ENCODE peak calls at places on chromosomes 5 and 9, in ten cellular contexts. Z, J, Q, O, H, F, K, N, C and R are unnamed samples.
A peak's percentile ranks its signal among the peaks of the same experiment; 100 is the strongest.

GRCh38 chr5:165138261-165138660 is 1632.8 kb downstream of the MAT2B start:
- DNase-seq in Z (peak; percentile 54), J (peak; percentile 79), Q (no peak), O (no peak), H (no peak), F (no peak), K (no peak), N (no peak), C (no peak), R (no peak)

GRCh38 chr9:128694344-128694743 is 5.3 kb downstream of the SET start:
- DNase-seq in Z (no peak), J (no peak), Q (no peak), O (no peak), H (no peak), F (no peak), K (no peak), N (no peak), C (no peak), R (no peak)

GRCh38 chr9:86009133-86009532 is 68.2 kb downstream of the NAA35 start:
- DNase-seq in Z (no peak), J (no peak), Q (no peak), O (no peak), H (no peak), F (no peak), K (no peak), N (no peak), C (no peak), R (no peak)

GRCh38 chr9:79572891-79573696 is 1.3 kb downstream of the TLE4 start:
- DNase-seq in Z (peak; percentile 47), J (no peak), Q (peak; percentile 53), O (peak; percentile 8), H (peak; percentile 43), F (peak; percentile 70), K (peak; percentile 51), N (peak; percentile 62), C (peak; percentile 20), R (no peak)

GRCh38 chr9:101995231-101995630 is 256.8 kb upstream of the GRIN3A start:
- DNase-seq in Z (no peak), J (peak; percentile 94), Q (no peak), O (no peak), H (peak; percentile 27), F (no peak), K (no peak), N (no peak), C (peak; percentile 30), R (no peak)

GRCh38 chr5:135964670-135965320 is 10.0 kb upstream of the LECT2 start:
- DNase-seq in Z (no peak), J (peak; percentile 66), Q (no peak), O (no peak), H (no peak), F (no peak), K (no peak), N (no peak), C (no peak), R (no peak)

GRCh38 chr5:12934722-12935121 is 1009.8 kb downstream of the DNAH5 start:
- DNase-seq in Z (no peak), J (peak; percentile 1), Q (no peak), O (peak; percentile 22), H (peak; percentile 86), F (no peak), K (no peak), N (no peak), C (no peak), R (no peak)

GRCh38 chr5:24918676-24919075 is 273.9 kb upstream of the CDH10 start:
- DNase-seq in Z (no peak), J (no peak), Q (no peak), O (peak; percentile 72), H (no peak), F (no peak), K (no peak), N (no peak), C (no peak), R (no peak)

GRCh38 chr5:172603425-172603824 is 37.6 kb upstream of the NEURL1B start:
- DNase-seq in Z (no peak), J (peak; percentile 49), Q (no peak), O (no peak), H (no peak), F (no peak), K (no peak), N (no peak), C (no peak), R (peak; percentile 7)

GRCh38 chr5:177085985-177086917 is at the start of gene FGFR4:
- DNase-seq in Z (peak; percentile 96), J (peak; percentile 40), Q (peak; percentile 60), O (peak; percentile 54), H (peak; percentile 32), F (peak; percentile 100), K (peak; percentile 83), N (peak; percentile 99), C (peak; percentile 87), R (no peak)

GRCh38 chr5:153079396-153079795 is 411.1 kb upstream of the GRIA1 start:
- DNase-seq in Z (no peak), J (no peak), Q (no peak), O (no peak), H (peak; percentile 68), F (no peak), K (no peak), N (no peak), C (no peak), R (no peak)

GRCh38 chr5:135242496-135243193 is 156.4 kb downstream of the MACROH2A1 start:
- DNase-seq in Z (no peak), J (peak; percentile 55), Q (no peak), O (no peak), H (no peak), F (no peak), K (peak; percentile 25), N (no peak), C (peak; percentile 93), R (no peak)

GRCh38 chr5:102670224-102670836 is 84.8 kb upstream of the PAM start:
- DNase-seq in Z (peak; percentile 77), J (no peak), Q (no peak), O (no peak), H (peak; percentile 12), F (peak; percentile 68), K (no peak), N (peak; percentile 76), C (peak; percentile 10), R (no peak)

GRCh38 chr5:102815560-102816324 is 60.6 kb downstream of the PAM start:
- DNase-seq in Z (no peak), J (peak; percentile 35), Q (no peak), O (no peak), H (no peak), F (no peak), K (no peak), N (no peak), C (no peak), R (no peak)

GRCh38 chr5:30874234-30875034 is 319.1 kb upstream of the CDH6 start:
- DNase-seq in Z (no peak), J (no peak), Q (no peak), O (no peak), H (no peak), F (no peak), K (no peak), N (no peak), C (no peak), R (no peak)

GRCh38 chr9:13270734-13271133 is 8.8 kb downstream of the MPDZ start:
- DNase-seq in Z (no peak), J (no peak), Q (no peak), O (no peak), H (no peak), F (no peak), K (no peak), N (no peak), C (no peak), R (no peak)

GRCh38 chr5:150512368-150512747 is 4.4 kb downstream of the NDST1 start:
- DNase-seq in Z (no peak), J (no peak), Q (no peak), O (no peak), H (no peak), F (no peak), K (peak; percentile 55), N (no peak), C (peak; percentile 78), R (no peak)

GRCh38 chr5:179427676-179428056 is 82.4 kb upstream of the ADAMTS2 start:
- DNase-seq in Z (no peak), J (no peak), Q (no peak), O (no peak), H (no peak), F (no peak), K (no peak), N (no peak), C (no peak), R (no peak)

GRCh38 chr5:177537389-177538361 is 16.7 kb downstream of the FAM193B start:
- DNase-seq in Z (peak; percentile 35), J (peak; percentile 85), Q (no peak), O (no peak), H (peak; percentile 67), F (peak; percentile 77), K (no peak), N (no peak), C (peak; percentile 94), R (peak; percentile 76)

GRCh38 chr9:111066427-111066826 is 28.2 kb upstream of the LPAR1 start:
- DNase-seq in Z (no peak), J (no peak), Q (no peak), O (no peak), H (no peak), F (no peak), K (no peak), N (peak; percentile 26), C (no peak), R (no peak)
- H3K4me3 ChIP-seq in Z (no peak overlapping the region), J (no peak overlapping the region), Q (no peak overlapping the region), O (no peak overlapping the region), H (no peak overlapping the region), F (no peak overlapping the region), K (no peak overlapping the region), N (no peak overlapping the region), C (no peak overlapping the region), R (no peak overlapping the region)

DNA sequence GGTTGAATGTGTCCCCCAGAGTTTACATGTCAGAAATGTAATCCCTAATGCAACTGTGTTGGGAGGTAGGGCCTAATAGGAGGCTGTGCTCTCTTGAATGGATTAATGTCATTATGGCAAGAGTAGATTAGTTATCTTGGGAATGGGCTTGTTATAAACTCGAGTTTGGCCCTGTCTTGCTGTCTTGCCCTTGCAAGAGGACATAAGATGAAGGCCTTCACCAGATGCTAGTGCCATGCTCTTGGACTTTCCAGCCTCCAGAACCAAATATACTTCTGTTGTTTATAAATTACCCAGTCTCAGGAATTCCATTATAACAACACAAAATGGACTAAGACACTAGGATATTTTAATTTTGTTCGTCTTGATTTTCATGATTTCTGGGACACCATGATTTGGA is 5.4 kb downstream of the PIK3R1 start:
- DNase-seq in Z (no peak), J (no peak), Q (no peak), O (no peak), H (no peak), F (no peak), K (no peak), N (no peak), C (no peak), R (no peak)
- H3K27me3 ChIP-seq in Z (peaks cover 43% of the 10 kb centered on the region), J (no peaks in the 10 kb centered on the region), Q (no peaks in the 10 kb centered on the region), O (no peaks in the 10 kb centered on the region), H (no peaks in the 10 kb centered on the region), F (peaks cover 8% of the 10 kb centered on the region), K (no peaks in the 10 kb centered on the region), N (no peaks in the 10 kb centered on the region), C (no peaks in the 10 kb centered on the region), R (no peaks in the 10 kb centered on the region)

GRCh38 chr5:72711361-72711760 is 105.1 kb upstream of the TNPO1 start:
- DNase-seq in Z (no peak), J (no peak), Q (no peak), O (no peak), H (no peak), F (no peak), K (no peak), N (no peak), C (no peak), R (no peak)
- H3K4me3 ChIP-seq in Z (no peak overlapping the region), J (no peak overlapping the region), Q (no peak overlapping the region), O (no peak overlapping the region), H (no peak overlapping the region), F (no peak overlapping the region), K (no peak overlapping the region), N (no peak overlapping the region), C (no peak overlapping the region), R (no peak overlapping the region)

GRCh38 chr9:93865245-93865644 is 89.9 kb downstream of the BARX1 start:
- DNase-seq in Z (no peak), J (no peak), Q (no peak), O (no peak), H (no peak), F (peak; percentile 19), K (no peak), N (no peak), C (no peak), R (no peak)
- H3K27me3 ChIP-seq in Z (peaks cover 14% of the 10 kb centered on the region), J (peaks cover 4% of the 10 kb centered on the region), Q (peaks cover 6% of the 10 kb centered on the region), O (no peaks in the 10 kb centered on the region), H (no peaks in the 10 kb centered on the region), F (peaks cover 3% of the 10 kb centered on the region), K (peaks cover 17% of the 10 kb centered on the region), N (no peaks in the 10 kb centered on the region), C (no peaks in the 10 kb centered on the region), R (peaks cover 10% of the 10 kb centered on the region)